ENCODE peak calls at places on chromosomes 1 and 21, in six cellular contexts. P is A549, S is endothelial cell of umbilical vein, V is K562, A is GM12878, C is HepG2. B is an unnamed sample.

GRCh38 chr1:230047114-230047865 is 19.7 kb upstream of the GALNT2 start:
- DNase-seq in P (no peak), S (no peak), V (peak), A (no peak), C (no peak), B (no peak)

GRCh38 chr1:116568925-116569490 is 1.8 kb downstream of the CD58 start:
- DNase-seq in P (no peak), S (no peak), V (no peak), A (no peak), C (no peak), B (no peak)

GRCh38 chr1:227894831-227895451 is 52.8 kb downstream of the WNT9A start:
- DNase-seq in P (no peak), S (no peak), V (no peak), A (no peak), C (no peak), B (no peak)

GRCh38 chr1:225834417-225835329 is 24.7 kb downstream of the EPHX1 start:
- DNase-seq in P (no peak), S (no peak), V (no peak), A (no peak), C (no peak), B (no peak)

GRCh38 chr1:30338765-30339164 is 384.6 kb downstream of the MATN1 start:
- DNase-seq in P (no peak), S (no peak), V (no peak), A (no peak), C (no peak), B (no peak)

GRCh38 chr1:61132176-61133047 is 50.1 kb downstream of the NFIA start:
- DNase-seq in P (no peak), S (peak), V (no peak), A (no peak), C (no peak), B (peak)

GRCh38 chr21:34722684-34723300 is 54.0 kb downstream of the CLIC6 start:
- DNase-seq in P (no peak), S (no peak), V (peak), A (no peak), C (no peak), B (no peak)

GRCh38 chr1:18234790-18235242 is 127.2 kb downstream of the IGSF21 start:
- DNase-seq in P (peak), S (no peak), V (peak), A (no peak), C (peak), B (peak)

GRCh38 chr1:76595024-76595423 is 272.3 kb upstream of the ST6GALNAC5 start:
- DNase-seq in P (no peak), S (no peak), V (no peak), A (no peak), C (no peak), B (no peak)

GRCh38 chr1:110292327-110292741 is 46.8 kb upstream of the RBM15 start:
- DNase-seq in P (peak), S (peak), V (no peak), A (no peak), C (no peak), B (peak)

GRCh38 chr1:234963180-234963903 is 165.3 kb downstream of the TOMM20 start:
- DNase-seq in P (peak), S (peak), V (peak), A (peak), C (peak), B (peak)

GRCh38 chr1:48595613-48596012 is 123.6 kb upstream of the SPATA6 start:
- DNase-seq in P (no peak), S (no peak), V (no peak), A (no peak), C (no peak), B (no peak)

GRCh38 chr1:59186656-59187055 is 110.2 kb upstream of the FGGY start:
- DNase-seq in P (no peak), S (no peak), V (no peak), A (no peak), C (peak), B (no peak)

GRCh38 chr1:221097479-221098281 is 218.4 kb downstream of the HLX start:
- DNase-seq in P (no peak), S (no peak), V (no peak), A (no peak), C (no peak), B (peak)

GRCh38 chr1:206856674-206857464 is 8.6 kb upstream of the IL20 start:
- DNase-seq in P (peak), S (no peak), V (no peak), A (no peak), C (peak), B (no peak)

GRCh38 chr1:18923721-18924610 is 21.6 kb upstream of the ALDH4A1 start:
- DNase-seq in P (no peak), S (peak), V (no peak), A (no peak), C (no peak), B (peak)

GRCh38 chr1:223819730-223820514 is 25.8 kb downstream of the TP53BP2 start:
- DNase-seq in P (no peak), S (no peak), V (no peak), A (no peak), C (no peak), B (no peak)

GRCh38 chr21:46157987-46158451 is 2.6 kb upstream of the FTCD start:
- DNase-seq in P (no peak), S (no peak), V (no peak), A (no peak), C (no peak), B (no peak)

GRCh38 chr1:15180945-15181523 is 27.5 kb downstream of the TMEM51 start:
- DNase-seq in P (no peak), S (no peak), V (no peak), A (no peak), C (no peak), B (no peak)

GRCh38 chr1:31434101-31434871 is 21.3 kb downstream of the SERINC2 start:
- DNase-seq in P (no peak), S (no peak), V (no peak), A (no peak), C (peak), B (no peak)

GRCh38 chr1:229185913-229186312 is 85.0 kb upstream of the RAB4A start:
- DNase-seq in P (no peak), S (no peak), V (no peak), A (no peak), C (no peak), B (no peak)

GRCh38 chr1:56414728-56415224 is 164.6 kb downstream of the PLPP3 start:
- DNase-seq in P (peak), S (no peak), V (no peak), A (no peak), C (peak), B (no peak)

GRCh38 chr1:94895518-94895917 is 31.4 kb downstream of the CNN3 start:
- DNase-seq in P (no peak), S (no peak), V (no peak), A (no peak), C (no peak), B (no peak)

GRCh38 chr1:2459757-2460156 is 16.3 kb upstream of the PLCH2 start:
- DNase-seq in P (no peak), S (peak), V (no peak), A (no peak), C (no peak), B (no peak)

GRCh38 chr1:204688776-204689175 is 3.2 kb upstream of the LRRN2 start:
- DNase-seq in P (no peak), S (no peak), V (no peak), A (no peak), C (no peak), B (no peak)

GRCh38 chr1:51623450-51623849 is 6.6 kb downstream of the OSBPL9 start:
- DNase-seq in P (no peak), S (no peak), V (no peak), A (no peak), C (no peak), B (no peak)

GRCh38 chr1:244603498-244603897 is 49.4 kb upstream of the DESI2 start:
- DNase-seq in P (no peak), S (peak), V (peak), A (no peak), C (peak), B (peak)

GRCh38 chr1:228508253-228508652 is 21.1 kb downstream of the RNF187 start:
- DNase-seq in P (no peak), S (no peak), V (no peak), A (no peak), C (no peak), B (no peak)

GRCh38 chr1:40312238-40313205 is 4.6 kb downstream of the COL9A2 start:
- DNase-seq in P (no peak), S (no peak), V (peak), A (peak), C (peak), B (peak)

GRCh38 chr1:179586107-179586823 is 5.4 kb upstream of the TDRD5 start:
- DNase-seq in P (peak), S (peak), V (peak), A (no peak), C (no peak), B (no peak)

GRCh38 chr1:41562328-41562727 is 77.8 kb upstream of the EDN2 start:
- DNase-seq in P (no peak), S (no peak), V (no peak), A (no peak), C (no peak), B (no peak)

GRCh38 chr1:26724938-26725337 is 29.1 kb downstream of the ARID1A start:
- DNase-seq in P (no peak), S (no peak), V (no peak), A (no peak), C (no peak), B (no peak)

GRCh38 chr1:71135571-71135970 is 54.7 kb upstream of the ZRANB2 start:
- DNase-seq in P (no peak), S (no peak), V (no peak), A (no peak), C (no peak), B (no peak)
- TF ChIP-seq MYC in P (no peak), S (no peak), V (no peak), A (no peak), C (no peak), B (no peak)

GRCh38 chr1:23980725-23981063 is 567 bp upstream of the SRSF10 start:
- DNase-seq in P (no peak), S (no peak), V (peak), A (no peak), C (no peak), B (peak)
- TF ChIP-seq MYC in P (no peak), S (no peak), V (no peak), A (no peak), C (no peak), B (no peak)

GRCh38 chr1:43270421-43271095 is 775 bp downstream of the TMEM125 start:
- DNase-seq in P (no peak), S (no peak), V (peak), A (no peak), C (no peak), B (no peak)
- TF ChIP-seq MYC in P (no peak), S (no peak), V (no peak), A (no peak), C (no peak), B (no peak)

GRCh38 chr1:54355931-54356679 is 50.1 kb downstream of the SSBP3 start:
- DNase-seq in P (no peak), S (no peak), V (peak), A (no peak), C (peak), B (peak)
- TF ChIP-seq MYC in P (no peak), S (no peak), V (no peak), A (no peak), C (peak), B (no peak)

GRCh38 chr1:232307299-232307698 is 322.6 kb downstream of the SIPA1L2 start:
- DNase-seq in P (no peak), S (peak), V (no peak), A (no peak), C (no peak), B (no peak)
- TF ChIP-seq MYC in P (no peak), S (no peak), V (no peak), A (no peak), C (no peak), B (no peak)